ENCODE peak calls at places on chromosome 3, in seven cellular contexts. J, U, L, H, O, E and F are unnamed samples.

GRCh38 chr3:188220097-188220788 is 66.3 kb downstream of the LPP start:
- DNase-seq in J (no peak), U (no peak), L (no peak), H (peak), O (no peak), E (no peak), F (no peak)

GRCh38 chr3:139679218-139679617 is 1.4 kb upstream of the NMNAT3 start:
- DNase-seq in J (no peak), U (no peak), L (no peak), H (no peak), O (no peak), E (no peak), F (no peak)

GRCh38 chr3:56862352-56863062 is 60.8 kb upstream of the ARHGEF3 start:
- DNase-seq in J (no peak), U (peak), L (no peak), H (peak), O (no peak), E (no peak), F (peak)

GRCh38 chr3:142724682-142725351 is 983 bp downstream of the TRPC1 start:
- DNase-seq in J (peak), U (peak), L (no peak), H (peak), O (peak), E (no peak), F (no peak)

GRCh38 chr3:157089455-157090221 is 70.3 kb downstream of the CCNL1 start:
- DNase-seq in J (peak), U (peak), L (no peak), H (no peak), O (no peak), E (peak), F (no peak)

GRCh38 chr3:182308328-182308727 is 485.0 kb upstream of the ATP11B start:
- DNase-seq in J (no peak), U (no peak), L (no peak), H (no peak), O (no peak), E (no peak), F (no peak)

GRCh38 chr3:188309437-188310269 is 155.7 kb downstream of the LPP start:
- DNase-seq in J (no peak), U (peak), L (peak), H (no peak), O (no peak), E (no peak), F (no peak)

GRCh38 chr3:4588410-4588809 is 95.3 kb downstream of the ITPR1 start:
- DNase-seq in J (no peak), U (no peak), L (no peak), H (peak), O (no peak), E (no peak), F (no peak)